ENCODE peak calls at places on chromosome 18, in ten cellular contexts. M is A549; U is GM12865; X is fibroblast of lung; R is skeletal muscle cell; L is CD4-positive, CD25-positive, alpha-beta regulatory T cell; E is transverse colon; Z is HepG2; V is cardiac fibroblast; H is AG04450. K is an unnamed sample.
A peak's percentile ranks its signal among the peaks of the same experiment; 100 is the strongest.

GRCh38 chr18:46260016-46260878 is 156.1 kb downstream of the HAUS1 start:
- DNase-seq in E (no peak), L (no peak), X (peak; percentile 96), Z (no peak), V (peak; percentile 32), H (peak; percentile 37), M (no peak), U (no peak), R (peak; percentile 35), K (no peak)

GRCh38 chr18:24270937-24271380 is 126.7 kb downstream of the OSBPL1A start:
- DNase-seq in Z (no peak), X (peak; percentile 61), R (no peak), L (no peak), H (no peak), V (peak; percentile 38), M (no peak), U (no peak), E (no peak), K (no peak)

GRCh38 chr18:49619792-49620191 is 57.9 kb downstream of the LIPG start:
- DNase-seq in U (no peak), E (no peak), X (no peak), H (no peak), V (no peak), Z (no peak), M (no peak), R (no peak), L (no peak), K (no peak)

GRCh38 chr18:13703899-13704298 is 22.5 kb downstream of the FAM210A start:
- DNase-seq in L (no peak), R (no peak), E (no peak), X (peak; percentile 31), V (no peak), H (no peak), M (no peak), U (peak; percentile 9), Z (peak; percentile 13), K (peak; percentile 25)

GRCh38 chr18:46051731-46052461 is 20.2 kb downstream of the PSTPIP2 start:
- DNase-seq in M (no peak), E (no peak), Z (peak; percentile 98), V (peak; percentile 68), H (no peak), U (no peak), L (no peak), R (peak; percentile 69), X (peak; percentile 81), K (no peak)

GRCh38 chr18:770583-770961 is 41.5 kb downstream of the YES1 start:
- DNase-seq in H (no peak), E (no peak), U (no peak), Z (peak; percentile 88), V (no peak), X (no peak), M (no peak), L (no peak), R (no peak), K (no peak)

GRCh38 chr18:12645751-12646203 is 12.1 kb downstream of the SPIRE1 start:
- DNase-seq in M (no peak), L (no peak), R (no peak), V (peak; percentile 69), E (no peak), U (no peak), H (no peak), X (peak; percentile 37), Z (peak; percentile 41), K (no peak)

GRCh38 chr18:44816028-44816427 is 135.3 kb downstream of the SETBP1 start:
- DNase-seq in M (no peak), X (no peak), R (no peak), V (no peak), L (no peak), Z (no peak), U (no peak), E (no peak), H (no peak), K (no peak)

GRCh38 chr18:48902023-48902855 is 48.5 kb downstream of the SMAD7 start:
- DNase-seq in L (no peak), R (peak; percentile 85), U (no peak), Z (peak; percentile 86), X (peak; percentile 97), H (peak; percentile 78), E (peak; percentile 75), M (peak; percentile 52), V (peak; percentile 97), K (no peak)

GRCh38 chr18:68033466-68033865 is 516.9 kb upstream of the DSEL start:
- DNase-seq in X (no peak), Z (no peak), L (no peak), U (no peak), H (no peak), V (peak; percentile 66), R (no peak), M (no peak), E (no peak), K (no peak)

GRCh38 chr18:7721532-7721931 is 154.4 kb downstream of the PTPRM start:
- DNase-seq in M (no peak), R (no peak), E (no peak), H (no peak), L (no peak), V (no peak), X (no peak), U (no peak), Z (no peak), K (no peak)

GRCh38 chr18:7725473-7725872 is 158.4 kb downstream of the PTPRM start:
- DNase-seq in M (no peak), R (no peak), X (no peak), H (no peak), U (no peak), L (no peak), E (no peak), V (no peak), Z (no peak), K (no peak)

GRCh38 chr18:7723558-7723957 is 156.4 kb downstream of the PTPRM start:
- DNase-seq in X (no peak), E (no peak), L (no peak), R (no peak), M (no peak), H (no peak), U (no peak), V (no peak), Z (no peak), K (no peak)

GRCh38 chr18:7720395-7720794 is 153.3 kb downstream of the PTPRM start:
- DNase-seq in M (no peak), X (no peak), H (no peak), V (no peak), Z (no peak), L (no peak), E (no peak), R (no peak), U (no peak), K (no peak)

GRCh38 chr18:7722955-7723354 is 155.8 kb downstream of the PTPRM start:
- DNase-seq in R (no peak), V (peak; percentile 3), H (no peak), L (no peak), Z (no peak), X (no peak), U (no peak), M (no peak), E (no peak), K (no peak)
- H3K4me3 ChIP-seq in R (no peak overlapping the region), V (no peak overlapping the region), H (no peak overlapping the region), L (no peak overlapping the region), Z (no peak overlapping the region), X (no peak overlapping the region), U (no peak overlapping the region), M (no peak overlapping the region), E (no peak overlapping the region), K (no peak overlapping the region)

GRCh38 chr18:22563098-22563707 is 145.5 kb upstream of the CTAGE1 start:
- DNase-seq in X (peak; percentile 95), U (peak; percentile 64), H (peak; percentile 78), R (peak; percentile 75), V (peak; percentile 97), M (peak; percentile 82), L (no peak), Z (peak; percentile 62), E (peak; percentile 35), K (peak; percentile 51)
- H3K4me3 ChIP-seq in X (peak overlapping the region; percentile 3), U (no peak overlapping the region), H (no peak overlapping the region), R (no peak overlapping the region), V (no peak overlapping the region), M (no peak overlapping the region), L (no peak overlapping the region), Z (no peak overlapping the region), E (no peak overlapping the region), K (no peak overlapping the region)

GRCh38 chr18:55897101-55897500 is 309.1 kb upstream of the TCF4 start:
- DNase-seq in L (no peak), U (no peak), R (no peak), H (no peak), Z (no peak), E (no peak), M (no peak), X (no peak), V (no peak), K (no peak)

DNA sequence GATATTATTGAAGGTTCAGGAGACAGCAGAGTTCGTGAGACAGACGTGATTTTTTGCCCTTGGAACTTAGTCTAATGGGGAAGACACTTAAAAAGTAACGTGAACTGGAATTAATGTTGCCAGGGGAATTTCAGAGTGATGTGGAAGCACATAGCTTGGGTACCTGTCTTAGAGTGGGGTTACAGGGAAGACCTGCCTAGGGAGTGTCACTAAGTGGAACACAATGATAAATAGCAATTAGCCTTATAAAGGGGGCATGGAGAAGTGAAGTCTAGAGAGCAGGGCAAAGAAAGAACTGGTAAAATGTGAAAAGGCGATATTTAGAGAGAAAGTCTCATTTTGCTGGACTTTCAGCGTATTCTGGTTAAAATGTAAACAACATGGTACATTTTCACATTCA is 306.0 kb upstream of the TCF4 start:
- DNase-seq in M (no peak), L (no peak), X (no peak), R (no peak), Z (no peak), H (no peak), E (no peak), V (no peak), U (no peak), K (no peak)
- H3K4me3 ChIP-seq in M (no peak overlapping the region), L (no peak overlapping the region), X (no peak overlapping the region), R (no peak overlapping the region), Z (no peak overlapping the region), H (no peak overlapping the region), E (no peak overlapping the region), V (no peak overlapping the region), U (no peak overlapping the region), K (no peak overlapping the region)

DNA sequence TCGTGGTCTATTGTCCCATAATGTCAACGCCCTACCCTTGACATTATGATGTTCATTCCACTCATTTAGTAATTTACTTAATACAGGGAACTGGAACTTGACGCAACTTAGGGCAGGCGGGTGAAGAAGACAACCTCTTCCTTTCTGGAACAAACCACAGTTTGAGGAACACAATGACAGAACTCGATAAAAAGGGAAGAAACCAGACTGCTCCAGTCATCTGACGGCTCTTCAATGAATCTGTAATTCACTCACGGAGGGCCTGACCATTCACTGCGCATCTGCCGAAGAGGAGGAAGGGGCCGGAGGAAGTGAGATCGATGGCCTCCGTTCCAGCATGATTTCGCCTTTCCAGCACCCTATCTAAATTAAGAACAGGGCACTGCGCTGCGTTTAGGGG is 83.2 kb downstream of the BCL2 start:
- DNase-seq in E (no peak), R (no peak), M (no peak), X (no peak), U (no peak), Z (no peak), L (no peak), H (no peak), V (no peak), K (no peak)
- H3K4me3 ChIP-seq in E (no peak overlapping the region), R (no peak overlapping the region), M (no peak overlapping the region), X (no peak overlapping the region), U (no peak overlapping the region), Z (no peak overlapping the region), L (no peak overlapping the region), H (no peak overlapping the region), V (no peak overlapping the region), K (no peak overlapping the region)

K was measured in Jurkat, Clone E6-1.